ENCODE peak calls at places on chromosomes 12 and 14, in eight cellular contexts. T is K562, G is testis, Y is esophagus muscularis mucosa, E is kidney, K is right lobe of liver, I is IMR-90, N is heart left ventricle. U is an unnamed sample.

GRCh38 chr12:10618338-10618987 is 5.1 kb upstream of the MAGOHB start:
- DNase-seq in T (peak; percentile 33), G (no peak), Y (no peak), E (no peak), K (no peak), I (peak; percentile 88), N (no peak), U (no peak)

GRCh38 chr14:66066991-66067788 is 419.0 kb upstream of the CCDC196 start:
- DNase-seq in T (no peak), G (no peak), Y (no peak), E (no peak), K (no peak), I (no peak), N (no peak), U (no peak)

GRCh38 chr14:99395904-99396530 is 84.6 kb downstream of the SETD3 start:
- DNase-seq in T (no peak), G (no peak), Y (no peak), E (no peak), K (no peak), I (peak; percentile 54), N (no peak), U (no peak)

GRCh38 chr12:131112690-131113290 is 159.1 kb downstream of the ADGRD1 start:
- DNase-seq in T (no peak), G (no peak), Y (no peak), E (no peak), K (no peak), I (no peak), N (peak; percentile 12), U (peak; percentile 31)

GRCh38 chr12:14997998-14998397 is 25.2 kb downstream of the PDE6H start:
- DNase-seq in T (no peak), G (no peak), Y (no peak), E (no peak), K (no peak), I (no peak), N (no peak), U (no peak)

GRCh38 chr12:55727643-55728184 is 1.1 kb downstream of the CD63 start:
- DNase-seq in T (peak; percentile 70), G (peak; percentile 83), Y (no peak), E (peak; percentile 84), K (peak; percentile 77), I (peak; percentile 61), N (no peak), U (peak; percentile 91)

GRCh38 chr12:120241561-120242274 is 23.8 kb downstream of the PXN start:
- DNase-seq in T (no peak), G (peak; percentile 67), Y (no peak), E (peak; percentile 88), K (no peak), I (no peak), N (no peak), U (no peak)

GRCh38 chr14:101104485-101104884 is 201.0 kb upstream of the RTL1 start:
- DNase-seq in T (no peak), G (no peak), Y (peak; percentile 70), E (peak; percentile 20), K (no peak), I (no peak), N (no peak), U (no peak)

GRCh38 chr14:67319142-67319541 is 40.5 kb downstream of the ATP6V1D start:
- DNase-seq in T (no peak), G (no peak), Y (no peak), E (no peak), K (no peak), I (peak; percentile 46), N (no peak), U (no peak)

GRCh38 chr14:57066887-57067513 is 201.7 kb downstream of the EXOC5 start:
- DNase-seq in T (peak; percentile 35), G (peak; percentile 73), Y (no peak), E (no peak), K (peak; percentile 70), I (peak; percentile 2), N (no peak), U (peak; percentile 68)

GRCh38 chr14:65297744-65298143 is 114.8 kb upstream of the FUT8 start:
- DNase-seq in T (no peak), G (no peak), Y (no peak), E (no peak), K (no peak), I (no peak), N (no peak), U (no peak)

GRCh38 chr12:124527861-124528561 is 39.4 kb downstream of the NCOR2 start:
- DNase-seq in T (no peak), G (no peak), Y (no peak), E (peak; percentile 60), K (no peak), I (no peak), N (peak; percentile 48), U (no peak)

GRCh38 chr14:96091941-96092411 is 52.8 kb downstream of the C14orf132 start:
- DNase-seq in T (no peak), G (no peak), Y (no peak), E (no peak), K (no peak), I (no peak), N (no peak), U (no peak)

GRCh38 chr12:67477682-67478265 is 170.8 kb upstream of the DYRK2 start:
- DNase-seq in T (no peak), G (no peak), Y (no peak), E (no peak), K (no peak), I (no peak), N (no peak), U (no peak)

GRCh38 chr12:50271724-50272247 is 11.5 kb downstream of the LIMA1 start:
- DNase-seq in T (peak; percentile 33), G (no peak), Y (no peak), E (no peak), K (no peak), I (peak; percentile 55), N (no peak), U (no peak)

GRCh38 chr12:51884676-51885229 is 3.1 kb upstream of the ANKRD33 start:
- DNase-seq in T (peak; percentile 60), G (no peak), Y (no peak), E (peak; percentile 31), K (peak; percentile 72), I (peak; percentile 67), N (no peak), U (peak; percentile 6)

GRCh38 chr12:128754275-128754674 is 69.5 kb downstream of the SLC15A4 start:
- DNase-seq in T (no peak), G (no peak), Y (no peak), E (no peak), K (no peak), I (no peak), N (no peak), U (no peak)

GRCh38 chr12:52091869-52092268 is 12.4 kb downstream of the SMIM41 start:
- DNase-seq in T (no peak), G (no peak), Y (no peak), E (no peak), K (no peak), I (no peak), N (no peak), U (peak; percentile 41)

GRCh38 chr12:57939291-57939690 is 2.1 kb upstream of the ATP23 start:
- DNase-seq in T (no peak), G (no peak), Y (no peak), E (no peak), K (no peak), I (no peak), N (no peak), U (no peak)

GRCh38 chr12:62350554-62350953 is 90.3 kb downstream of the USP15 start:
- DNase-seq in T (no peak), G (no peak), Y (no peak), E (no peak), K (no peak), I (no peak), N (no peak), U (no peak)

GRCh38 chr14:34426313-34427295 is 35.4 kb downstream of the SPTSSA start:
- DNase-seq in T (no peak), G (peak; percentile 16), Y (no peak), E (no peak), K (peak; percentile 48), I (no peak), N (no peak), U (no peak)

GRCh38 chr12:121883315-121883660 is 5.3 kb upstream of the PSMD9 start:
- DNase-seq in T (peak; percentile 53), G (no peak), Y (no peak), E (no peak), K (no peak), I (no peak), N (no peak), U (no peak)

DNA sequence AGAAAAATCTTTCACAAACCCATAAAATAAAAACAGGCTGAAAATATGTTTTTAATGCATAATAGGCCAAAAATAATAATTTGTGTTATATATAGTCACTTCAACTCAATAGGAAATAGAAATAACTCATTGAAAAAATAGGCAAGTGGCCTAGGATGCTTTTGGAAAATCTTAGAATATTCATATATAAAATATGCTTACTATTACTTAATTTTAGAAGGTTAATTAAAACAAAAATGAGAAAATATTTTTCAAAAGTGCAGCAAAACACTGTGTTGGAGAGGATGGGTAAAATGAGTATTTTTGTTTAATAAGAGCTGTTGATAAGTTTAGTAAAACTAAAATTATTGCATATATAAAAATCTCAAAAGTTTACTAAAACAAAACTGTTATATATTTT is 308.0 kb upstream of the ATXN7L3B start:
- DNase-seq in T (no peak), G (no peak), Y (no peak), E (no peak), K (no peak), I (no peak), N (no peak), U (no peak)
- H3K4me3 ChIP-seq in T (no peak overlapping the region), G (no peak overlapping the region), Y (no peak overlapping the region), E (no peak overlapping the region), K (no peak overlapping the region), I (no peak overlapping the region), N (no peak overlapping the region), U (no peak overlapping the region)

GRCh38 chr14:105067140-105067968 is 2.1 kb upstream of the GPR132 start:
- DNase-seq in T (no peak), G (no peak), Y (no peak), E (peak; percentile 56), K (peak; percentile 26), I (peak; percentile 61), N (peak; percentile 61), U (peak; percentile 64)
- H3K4me1 ChIP-seq in T (peaks cover 44% of the 10 kb centered on the region), G (no peaks in the 10 kb centered on the region), Y (peaks cover 6% of the 10 kb centered on the region), E (no peaks in the 10 kb centered on the region), K (no peaks in the 10 kb centered on the region), I (peaks cover 7% of the 10 kb centered on the region), N (no peaks in the 10 kb centered on the region), U (peaks cover 9% of the 10 kb centered on the region)

GRCh38 chr12:83827860-83828259 is 1084.7 kb downstream of the SLC6A15 start:
- DNase-seq in T (no peak), G (peak; percentile 81), Y (no peak), E (no peak), K (no peak), I (no peak), N (no peak), U (no peak)
- TF ChIP-seq CTCF in T (no peak), G (no peak), Y (no peak), E (no peak), K (no peak), I (no peak), N (no peak), U (no peak)

DNA sequence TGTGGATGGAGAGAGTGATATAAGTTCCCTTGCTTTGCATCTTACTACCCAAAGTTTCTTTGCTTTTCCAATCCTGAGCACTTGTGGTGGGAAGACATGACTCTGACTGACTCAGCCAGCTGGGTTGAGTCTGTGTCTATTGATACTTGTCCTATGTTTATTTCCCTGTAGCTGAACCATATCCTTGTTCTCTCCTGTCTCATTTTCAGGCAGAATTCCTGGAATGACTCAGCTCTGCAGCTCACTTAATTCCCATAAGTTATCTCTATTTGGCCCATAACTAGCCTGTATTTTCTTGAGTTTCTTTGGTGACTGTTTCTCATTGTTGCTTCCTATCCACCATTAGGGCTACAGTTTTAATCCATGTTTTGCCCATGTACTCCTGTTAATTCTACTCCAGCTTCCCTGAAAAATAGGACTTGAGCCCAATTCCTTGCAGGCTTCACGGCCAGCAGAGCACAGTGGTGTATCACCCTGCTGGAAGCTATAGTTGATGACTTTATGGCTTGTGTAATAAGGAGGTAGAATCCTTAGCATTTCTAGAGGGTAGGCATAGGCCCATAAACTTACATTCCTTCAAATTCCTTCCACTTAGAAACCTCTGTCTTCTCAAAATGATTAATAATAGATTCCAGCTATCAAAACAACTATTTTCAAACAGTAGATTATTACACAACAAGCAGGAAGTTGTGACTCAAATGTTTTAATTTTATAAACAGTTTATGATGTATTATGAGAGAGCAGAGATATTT is 183.1 kb downstream of the TMTC3 start:
- DNase-seq in T (no peak), G (no peak), Y (no peak), E (no peak), K (no peak), I (peak; percentile 98), N (no peak), U (no peak)
- H3K4me3 ChIP-seq in T (no peak overlapping the region), G (no peak overlapping the region), Y (no peak overlapping the region), E (no peak overlapping the region), K (no peak overlapping the region), I (peak overlapping the region; percentile 3), N (no peak overlapping the region), U (no peak overlapping the region)

U was measured in upper lobe of right lung.